ENCODE peak calls at places on chromosomes 3 and 15, in ten cellular contexts. W is A549, A is IMR-90, O is heart left ventricle, Y is H1, H is tibial nerve, L is HCT116, I is stomach, M is esophagus muscularis mucosa, P is breast epithelium. K is an unnamed sample.

GRCh38 chr15:76799760-76800159 is 105.4 kb downstream of the SCAPER start:
- DNase-seq in W (peak; percentile 58), A (peak; percentile 88), O (no peak), Y (no peak), H (no peak), L (no peak), I (no peak), M (no peak), P (no peak), K (no peak)

GRCh38 chr15:35872577-35872976 is 326.6 kb upstream of the DPH6 start:
- DNase-seq in W (no peak), A (no peak), O (no peak), Y (no peak), H (no peak), L (no peak), I (no peak), M (no peak), P (no peak), K (no peak)

GRCh38 chr3:79011821-79012529 is 755.8 kb downstream of the ROBO1 start:
- DNase-seq in W (no peak), A (no peak), O (no peak), Y (no peak), H (no peak), L (no peak), I (no peak), M (no peak), P (no peak), K (no peak)

GRCh38 chr15:53747501-53748068 is 11.9 kb downstream of the WDR72 start:
- DNase-seq in W (no peak), A (no peak), O (no peak), Y (no peak), H (no peak), L (no peak), I (no peak), M (no peak), P (no peak), K (no peak)

GRCh38 chr3:160676547-160677303 is at the start of gene ARL14:
- DNase-seq in W (peak; percentile 74), A (peak; percentile 68), O (no peak), Y (no peak), H (no peak), L (peak; percentile 89), I (peak; percentile 39), M (no peak), P (no peak), K (no peak)

GRCh38 chr3:145522893-145523651 is 637.9 kb downstream of the PLOD2 start:
- DNase-seq in W (no peak), A (no peak), O (no peak), Y (no peak), H (no peak), L (no peak), I (no peak), M (no peak), P (no peak), K (no peak)

GRCh38 chr15:41585140-41586047 is 26.4 kb downstream of the TYRO3 start:
- DNase-seq in W (peak; percentile 44), A (peak; percentile 44), O (peak; percentile 49), Y (peak; percentile 83), H (no peak), L (no peak), I (peak; percentile 48), M (no peak), P (peak; percentile 27), K (peak; percentile 65)

GRCh38 chr3:109973733-109974132 is 636.4 kb upstream of the DPPA4 start:
- DNase-seq in W (no peak), A (peak; percentile 15), O (no peak), Y (no peak), H (no peak), L (no peak), I (no peak), M (no peak), P (no peak), K (no peak)

DNA sequence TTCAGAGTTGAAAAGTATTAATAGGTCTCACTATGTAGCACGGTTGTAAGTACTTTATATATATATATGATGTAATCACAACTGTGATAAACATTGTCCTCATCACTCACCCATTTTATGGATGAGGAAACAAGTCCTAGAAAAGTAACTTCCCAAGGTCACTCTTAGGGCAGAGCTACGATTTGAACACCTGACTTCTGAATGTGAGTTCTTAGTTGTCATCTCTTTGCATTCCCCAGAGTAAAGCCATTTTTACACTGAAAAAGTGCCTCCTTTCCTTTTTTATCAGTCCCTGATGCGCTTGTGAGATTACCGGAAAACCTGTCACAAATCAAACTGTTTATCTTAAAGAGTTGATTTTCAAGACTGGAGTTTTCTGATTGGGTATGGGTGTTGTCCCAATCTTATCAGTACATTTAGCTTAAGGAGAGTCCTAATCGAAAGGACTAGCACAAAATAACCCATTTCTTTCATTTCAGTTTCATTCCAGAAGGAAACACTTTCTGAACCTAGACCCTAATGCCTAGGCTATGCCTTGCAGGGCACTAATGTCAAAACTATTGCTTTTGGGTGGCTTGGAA is 2.3 kb upstream of the EDEM1 start:
- DNase-seq in W (no peak), A (no peak), O (no peak), Y (no peak), H (no peak), L (no peak), I (no peak), M (no peak), P (no peak), K (no peak)
- TF ChIP-seq POLR2A in W (no peak), A (no peak), O (no peak), Y (no peak), H (no peak), L (no peak), I (no peak), M (no peak), P (no peak), K (no peak)

GRCh38 chr3:128408693-128409620 is 57.7 kb downstream of the DNAJB8 start:
- DNase-seq in W (no peak), A (no peak), O (peak; percentile 59), Y (no peak), H (no peak), L (no peak), I (no peak), M (no peak), P (no peak), K (peak; percentile 54)

GRCh38 chr3:128411574-128412064 is 55.1 kb downstream of the DNAJB8 start:
- DNase-seq in W (no peak), A (no peak), O (no peak), Y (no peak), H (no peak), L (no peak), I (no peak), M (no peak), P (no peak), K (no peak)

GRCh38 chr3:128410669-128411573 is 55.8 kb downstream of the DNAJB8 start:
- DNase-seq in W (no peak), A (no peak), O (no peak), Y (no peak), H (no peak), L (no peak), I (no peak), M (no peak), P (no peak), K (no peak)

GRCh38 chr3:128407986-128408692 is 58.6 kb downstream of the DNAJB8 start:
- DNase-seq in W (no peak), A (no peak), O (no peak), Y (no peak), H (no peak), L (no peak), I (no peak), M (no peak), P (no peak), K (no peak)

DNA sequence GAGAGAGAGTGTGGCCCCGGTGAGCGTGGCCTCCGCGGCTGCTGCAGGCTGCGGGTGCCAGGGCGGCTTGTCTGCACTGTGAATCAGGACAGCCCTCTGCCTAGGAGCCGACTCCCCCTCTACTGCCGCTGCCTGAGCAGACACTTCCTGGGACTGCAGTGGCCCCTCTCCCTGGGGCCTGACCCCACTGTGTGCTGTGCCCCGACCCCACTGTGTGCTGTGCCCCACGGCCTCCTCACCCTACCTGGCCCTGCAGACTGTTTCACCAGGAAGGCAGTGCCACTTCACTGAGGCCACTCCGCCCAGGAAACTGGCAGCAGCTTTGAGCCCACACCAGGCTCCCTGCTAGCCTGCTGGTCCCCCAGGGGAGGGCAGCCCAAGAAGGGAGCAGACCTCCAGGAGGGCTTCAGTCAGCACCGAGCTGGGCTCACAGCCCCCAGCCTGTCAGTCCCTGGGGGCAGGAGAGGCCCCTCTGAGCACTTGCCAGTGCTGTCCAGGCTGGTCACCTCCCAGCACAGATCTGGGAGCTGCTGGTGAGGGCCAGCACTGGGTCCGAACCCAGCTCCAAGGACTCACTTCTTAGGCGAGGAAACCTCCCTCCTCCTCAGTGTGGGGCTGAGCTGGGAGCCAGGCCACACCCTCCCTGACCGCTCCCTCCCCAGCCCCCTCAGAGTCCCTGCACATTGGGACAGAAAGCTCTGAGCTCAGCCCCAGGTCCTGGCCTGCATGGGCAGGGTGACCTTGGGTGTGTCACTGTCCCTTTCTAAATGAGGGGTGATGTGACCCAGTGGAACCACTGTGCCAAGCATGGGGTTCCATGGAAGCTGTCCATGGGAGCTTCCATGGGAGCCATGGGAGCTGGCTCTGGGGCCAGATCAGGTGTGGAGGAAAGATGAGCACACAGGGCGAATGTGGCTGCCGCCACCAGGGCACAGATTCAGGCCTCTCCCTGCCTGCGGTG is 56.8 kb downstream of the DNAJB8 start:
- DNase-seq in W (no peak), A (no peak), O (no peak), Y (no peak), H (no peak), L (no peak), I (no peak), M (no peak), P (no peak), K (no peak)
- TF ChIP-seq POLR2A in W (no peak), A (no peak), O (no peak), Y (no peak), H (no peak), L (no peak), I (no peak), M (no peak), P (no peak), K (no peak)

DNA sequence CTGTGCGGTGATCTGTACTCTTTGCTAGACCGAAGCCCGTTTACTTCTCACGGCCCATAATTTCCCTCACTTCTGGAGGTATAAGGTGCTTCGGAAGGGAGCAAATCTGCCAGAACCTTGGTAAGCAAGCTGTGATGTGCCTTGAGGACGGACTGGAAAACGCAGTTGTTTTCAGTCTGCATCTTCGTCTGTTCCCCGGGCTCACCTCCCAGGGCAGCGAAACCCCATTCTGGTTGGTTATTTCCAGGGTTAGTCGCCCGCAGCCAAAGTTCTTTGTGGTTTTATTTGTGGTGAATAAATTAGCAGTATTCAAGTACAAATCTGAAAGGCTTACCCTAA is 401 bp downstream of the RAMAC start:
- DNase-seq in W (no peak), A (peak; percentile 22), O (no peak), Y (no peak), H (no peak), L (no peak), I (no peak), M (no peak), P (no peak), K (no peak)
- TF ChIP-seq POLR2A in W (no peak), A (no peak), O (no peak), Y (no peak), H (no peak), L (no peak), I (no peak), M (no peak), P (no peak), K (no peak)

GRCh38 chr3:39150803-39151631 is 2.4 kb downstream of the CSRNP1 start:
- DNase-seq in W (peak; percentile 88), A (peak; percentile 97), O (peak; percentile 91), Y (no peak), H (peak; percentile 73), L (no peak), I (peak; percentile 78), M (peak; percentile 98), P (peak; percentile 88), K (peak; percentile 96)

GRCh38 chr3:39156421-39156820 is 3.0 kb upstream of the CSRNP1 start:
- DNase-seq in W (no peak), A (no peak), O (no peak), Y (no peak), H (no peak), L (no peak), I (no peak), M (no peak), P (no peak), K (no peak)

GRCh38 chr3:39157359-39157758 is 4.0 kb upstream of the CSRNP1 start:
- DNase-seq in W (no peak), A (no peak), O (no peak), Y (no peak), H (no peak), L (no peak), I (no peak), M (no peak), P (no peak), K (no peak)

GRCh38 chr3:39153977-39154299 is 547 bp upstream of the CSRNP1 start:
- DNase-seq in W (no peak), A (no peak), O (no peak), Y (no peak), H (no peak), L (no peak), I (no peak), M (no peak), P (no peak), K (no peak)

DNA sequence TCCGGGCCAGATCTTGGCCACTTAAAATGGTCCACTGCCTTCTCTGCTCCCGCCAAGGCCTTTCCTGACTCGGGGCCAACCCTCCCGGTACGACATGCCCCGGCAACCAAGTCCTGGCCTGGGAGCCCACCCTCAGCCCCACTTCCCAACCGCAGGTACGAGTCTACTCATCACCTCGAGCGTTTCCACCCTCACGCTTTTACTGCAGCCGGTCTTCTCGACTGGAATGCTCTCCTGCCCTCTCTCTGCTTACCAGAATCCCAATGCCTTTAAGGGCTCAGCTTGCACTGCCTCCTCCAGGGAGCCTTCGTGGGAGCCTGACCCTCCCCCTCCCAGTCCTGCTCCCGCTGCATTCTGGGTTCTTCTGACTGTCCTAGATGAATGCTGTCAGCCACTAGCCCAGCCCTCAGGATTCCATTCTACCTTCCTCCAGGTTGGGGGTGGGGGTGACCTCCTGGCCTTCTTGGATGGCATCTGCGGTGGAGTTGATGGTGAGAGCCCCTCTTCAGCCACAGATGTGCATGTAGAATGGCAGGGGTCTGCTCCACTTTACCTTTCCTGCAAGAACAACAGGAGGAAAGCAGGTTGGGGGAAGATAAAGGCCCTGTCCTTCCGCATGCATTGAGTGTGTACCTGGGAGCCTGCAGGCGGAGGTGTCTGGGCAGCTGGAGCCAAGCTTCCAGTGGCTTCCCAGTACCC is 1.1 kb upstream of the CSRNP1 start:
- DNase-seq in W (peak; percentile 87), A (no peak), O (no peak), Y (peak; percentile 84), H (no peak), L (peak; percentile 74), I (no peak), M (no peak), P (peak; percentile 59), K (peak; percentile 76)
- TF ChIP-seq POLR2A in W (peak; percentile 67), A (no peak), O (no peak), Y (no peak), H (no peak), L (peak; percentile 33), I (no peak), M (no peak), P (no peak), K (no peak)